ENCODE peak calls at places on chromosomes 13 and 19, in six cellular contexts. K is heart left ventricle; Q is effector memory CD8-positive, alpha-beta T cell; E is lung; H is spleen; D is activated gamma-delta T cell treated with Interleukin-2 at 50 U/mL for 16 hours. R is an unnamed sample.

GRCh38 chr13:83414393-83414792 is 467.9 kb downstream of the SLITRK1 start:
- DNase-seq in K (no peak), Q (no peak), E (no peak), H (no peak), D (no peak), R (no peak)

GRCh38 chr19:7528522-7529245 is 6.3 kb downstream of the MCOLN1 start:
- DNase-seq in K (no peak), Q (no peak), E (no peak), H (no peak), D (no peak), R (no peak)

GRCh38 chr19:14021474-14021873 is 6.5 kb upstream of the RLN3 start:
- DNase-seq in K (no peak), Q (no peak), E (no peak), H (no peak), D (no peak), R (no peak)

GRCh38 chr13:50697746-50698526 is 145.6 kb downstream of the DLEU7 start:
- DNase-seq in K (no peak), Q (no peak), E (no peak), H (no peak), D (no peak), R (no peak)

GRCh38 chr19:31553844-31554215 is 204.6 kb upstream of the TSHZ3 start:
- DNase-seq in K (no peak), Q (no peak), E (no peak), H (no peak), D (no peak), R (no peak)

GRCh38 chr13:94617389-94618000 is 15.8 kb downstream of the GPR180 start:
- DNase-seq in K (no peak), Q (peak), E (no peak), H (no peak), D (peak), R (peak)

GRCh38 chr19:37572203-37572602 is 22.4 kb downstream of the ZNF571 start:
- DNase-seq in K (no peak), Q (no peak), E (no peak), H (no peak), D (no peak), R (no peak)

GRCh38 chr13:56187331-56187730 is 953.4 kb upstream of the PRR20A start:
- DNase-seq in K (no peak), Q (no peak), E (no peak), H (peak), D (no peak), R (no peak)

GRCh38 chr13:102402292-102402691 is 444 bp upstream of the FGF14 start:
- DNase-seq in K (peak), Q (no peak), E (no peak), H (no peak), D (no peak), R (peak)

GRCh38 chr19:9752701-9753443 is 15.7 kb downstream of the ZNF846 start:
- DNase-seq in K (no peak), Q (no peak), E (no peak), H (no peak), D (no peak), R (no peak)

GRCh38 chr19:48490980-48491792 is 20.4 kb downstream of the LMTK3 start:
- DNase-seq in K (peak), Q (peak), E (no peak), H (peak), D (peak), R (peak)

GRCh38 chr13:41019578-41020347 is 647 bp upstream of the ELF1 start:
- DNase-seq in K (no peak), Q (no peak), E (no peak), H (no peak), D (no peak), R (no peak)

GRCh38 chr19:5091576-5092215 is 122.8 kb downstream of the KDM4B start:
- DNase-seq in K (no peak), Q (no peak), E (no peak), H (no peak), D (no peak), R (no peak)

GRCh38 chr19:29711584-29712132 is 3.4 kb downstream of the C19orf12 start:
- DNase-seq in K (no peak), Q (no peak), E (no peak), H (no peak), D (no peak), R (no peak)

GRCh38 chr13:110498327-110498726 is 63.2 kb downstream of the RAB20 start:
- DNase-seq in K (no peak), Q (no peak), E (no peak), H (no peak), D (no peak), R (no peak)

GRCh38 chr13:95112883-95113282 is 188.4 kb downstream of the ABCC4 start:
- DNase-seq in K (no peak), Q (no peak), E (no peak), H (no peak), D (no peak), R (no peak)

GRCh38 chr13:35771898-35772297 is 295.4 kb upstream of the MAB21L1 start:
- DNase-seq in K (no peak), Q (no peak), E (no peak), H (no peak), D (no peak), R (no peak)

GRCh38 chr19:17420267-17420924 is 549 bp downstream of the MVB12A start:
- DNase-seq in K (peak), Q (peak), E (no peak), H (peak), D (peak), R (peak)

GRCh38 chr19:45779231-45780145 is 2.8 kb downstream of the DMPK start:
- DNase-seq in K (peak), Q (peak), E (peak), H (peak), D (peak), R (peak)

GRCh38 chr13:106234656-106235055 is 300.8 kb downstream of the EFNB2 start:
- DNase-seq in K (no peak), Q (no peak), E (no peak), H (no peak), D (no peak), R (no peak)

GRCh38 chr19:5719274-5719960 is 529 bp downstream of the LONP1 start:
- DNase-seq in K (no peak), Q (no peak), E (no peak), H (no peak), D (peak), R (no peak)

GRCh38 chr13:97252735-97253134 is 30.6 kb downstream of the MBNL2 start:
- DNase-seq in K (no peak), Q (no peak), E (no peak), H (no peak), D (no peak), R (no peak)

GRCh38 chr19:17576758-17577532 is 21.5 kb downstream of the COLGALT1 start:
- DNase-seq in K (no peak), Q (no peak), E (peak), H (no peak), D (no peak), R (peak)

GRCh38 chr13:100381595-100382224 is 206.9 kb downstream of the GGACT start:
- DNase-seq in K (no peak), Q (no peak), E (no peak), H (no peak), D (no peak), R (no peak)

GRCh38 chr19:33064117-33064777 is 441 bp downstream of the RHPN2 start:
- DNase-seq in K (peak), Q (no peak), E (peak), H (peak), D (no peak), R (peak)

GRCh38 chr13:42272115-42272756 is at the start of gene AKAP11:
- DNase-seq in K (peak), Q (peak), E (peak), H (peak), D (peak), R (peak)

GRCh38 chr19:33242129-33242528 is 16.5 kb upstream of the SLC7A10 start:
- DNase-seq in K (no peak), Q (no peak), E (no peak), H (no peak), D (no peak), R (no peak)

GRCh38 chr19:11410682-11411081 is 8.4 kb downstream of the RGL3 start:
- DNase-seq in K (no peak), Q (no peak), E (no peak), H (no peak), D (no peak), R (no peak)

GRCh38 chr19:15539638-15540037 is 31.3 kb downstream of the CYP4F22 start:
- DNase-seq in K (no peak), Q (no peak), E (no peak), H (no peak), D (no peak), R (no peak)

R was measured in BE2C.